ENCODE peak calls at places on chromosomes 13 and 19, in five cellular contexts. One of them, this sample, is unnamed.

GRCh38 chr19:16571283-16571682 is 932 bp downstream of the SLC35E1 start:
- DNase-seq in Daoy: peak; percentile 70
- DNase-seq in T-helper 9 cell: no peak
- DNase-seq in naive thymus-derived CD8-positive, alpha-beta T cell: no peak
- DNase-seq in RWPE1: peak; percentile 41
- DNase-seq in this sample: no peak

GRCh38 chr13:31797154-31797775 is 57.9 kb downstream of the RXFP2 start:
- DNase-seq in Daoy: peak; percentile 10
- DNase-seq in T-helper 9 cell: no peak
- DNase-seq in naive thymus-derived CD8-positive, alpha-beta T cell: no peak
- DNase-seq in RWPE1: peak; percentile 36
- DNase-seq in this sample: no peak

GRCh38 chr13:79937311-79938243 is 403.3 kb downstream of the SPRY2 start:
- DNase-seq in Daoy: no peak
- DNase-seq in T-helper 9 cell: no peak
- DNase-seq in naive thymus-derived CD8-positive, alpha-beta T cell: no peak
- DNase-seq in RWPE1: no peak
- DNase-seq in this sample: no peak

GRCh38 chr19:47020992-47021496 is 1.4 kb downstream of the NPAS1 start:
- DNase-seq in Daoy: no peak
- DNase-seq in T-helper 9 cell: no peak
- DNase-seq in naive thymus-derived CD8-positive, alpha-beta T cell: no peak
- DNase-seq in RWPE1: no peak
- DNase-seq in this sample: no peak

GRCh38 chr13:100588350-100589177 is at the start of gene GGACT:
- DNase-seq in Daoy: peak; percentile 75
- DNase-seq in T-helper 9 cell: peak; percentile 82
- DNase-seq in naive thymus-derived CD8-positive, alpha-beta T cell: peak; percentile 86
- DNase-seq in RWPE1: peak; percentile 59
- DNase-seq in this sample: peak; percentile 82

GRCh38 chr19:5002143-5002542 is 33.2 kb downstream of the KDM4B start:
- DNase-seq in Daoy: peak; percentile 70
- DNase-seq in T-helper 9 cell: no peak
- DNase-seq in naive thymus-derived CD8-positive, alpha-beta T cell: no peak
- DNase-seq in RWPE1: no peak
- DNase-seq in this sample: no peak

GRCh38 chr19:11535792-11536595 is 2.7 kb upstream of the CNN1 start:
- DNase-seq in Daoy: peak; percentile 94
- DNase-seq in T-helper 9 cell: peak; percentile 82
- DNase-seq in naive thymus-derived CD8-positive, alpha-beta T cell: peak; percentile 83
- DNase-seq in RWPE1: peak; percentile 94
- DNase-seq in this sample: peak; percentile 78

GRCh38 chr13:30792257-30793000 is 57.1 kb downstream of the ALOX5AP start:
- DNase-seq in Daoy: peak; percentile 92
- DNase-seq in T-helper 9 cell: no peak
- DNase-seq in naive thymus-derived CD8-positive, alpha-beta T cell: no peak
- DNase-seq in RWPE1: peak; percentile 91
- DNase-seq in this sample: no peak

GRCh38 chr13:77896536-77896935 is 22.1 kb downstream of the EDNRB start:
- DNase-seq in Daoy: no peak
- DNase-seq in T-helper 9 cell: no peak
- DNase-seq in naive thymus-derived CD8-positive, alpha-beta T cell: no peak
- DNase-seq in RWPE1: no peak
- DNase-seq in this sample: no peak

GRCh38 chr13:98143601-98144500 is 957 bp downstream of the FARP1 start:
- DNase-seq in Daoy: peak; percentile 37
- DNase-seq in T-helper 9 cell: no peak
- DNase-seq in naive thymus-derived CD8-positive, alpha-beta T cell: no peak
- DNase-seq in RWPE1: peak; percentile 21
- DNase-seq in this sample: no peak

GRCh38 chr13:23681253-23681652 is 111.0 kb downstream of the TNFRSF19 start:
- DNase-seq in Daoy: no peak
- DNase-seq in T-helper 9 cell: no peak
- DNase-seq in naive thymus-derived CD8-positive, alpha-beta T cell: no peak
- DNase-seq in RWPE1: no peak
- DNase-seq in this sample: no peak

GRCh38 chr19:31164666-31165265 is 184.5 kb downstream of the TSHZ3 start:
- DNase-seq in Daoy: no peak
- DNase-seq in T-helper 9 cell: no peak
- DNase-seq in naive thymus-derived CD8-positive, alpha-beta T cell: no peak
- DNase-seq in RWPE1: no peak
- DNase-seq in this sample: no peak

GRCh38 chr13:23289917-23290357 is 109.2 kb downstream of the SGCG start:
- DNase-seq in Daoy: peak; percentile 2
- DNase-seq in T-helper 9 cell: no peak
- DNase-seq in naive thymus-derived CD8-positive, alpha-beta T cell: no peak
- DNase-seq in RWPE1: peak; percentile 63
- DNase-seq in this sample: no peak

GRCh38 chr19:48772503-48772953 is 17.2 kb downstream of the FGF21 start:
- DNase-seq in Daoy: no peak
- DNase-seq in T-helper 9 cell: no peak
- DNase-seq in naive thymus-derived CD8-positive, alpha-beta T cell: no peak
- DNase-seq in RWPE1: no peak
- DNase-seq in this sample: no peak

GRCh38 chr19:3606174-3606689 is 443 bp downstream of the TBXA2R start:
- DNase-seq in Daoy: peak; percentile 41
- DNase-seq in T-helper 9 cell: no peak
- DNase-seq in naive thymus-derived CD8-positive, alpha-beta T cell: peak; percentile 49
- DNase-seq in RWPE1: no peak
- DNase-seq in this sample: peak; percentile 41

GRCh38 chr13:80306573-80306972 is 34.4 kb downstream of the SPRY2 start:
- DNase-seq in Daoy: no peak
- DNase-seq in T-helper 9 cell: no peak
- DNase-seq in naive thymus-derived CD8-positive, alpha-beta T cell: no peak
- DNase-seq in RWPE1: no peak
- DNase-seq in this sample: no peak

GRCh38 chr13:98322091-98322718 is 145.1 kb upstream of the RNF113B start:
- DNase-seq in Daoy: no peak
- DNase-seq in T-helper 9 cell: no peak
- DNase-seq in naive thymus-derived CD8-positive, alpha-beta T cell: no peak
- DNase-seq in RWPE1: no peak
- DNase-seq in this sample: no peak

GRCh38 chr19:7843521-7843920 is 13.5 kb downstream of the EVI5L start:
- DNase-seq in Daoy: no peak
- DNase-seq in T-helper 9 cell: no peak
- DNase-seq in naive thymus-derived CD8-positive, alpha-beta T cell: no peak
- DNase-seq in RWPE1: no peak
- DNase-seq in this sample: no peak

GRCh38 chr13:47218611-47219010 is 321.8 kb upstream of the HTR2A start:
- DNase-seq in Daoy: no peak
- DNase-seq in T-helper 9 cell: no peak
- DNase-seq in naive thymus-derived CD8-positive, alpha-beta T cell: no peak
- DNase-seq in RWPE1: no peak
- DNase-seq in this sample: no peak

GRCh38 chr13:49733181-49733951 is 42.1 kb upstream of the EBPL start:
- DNase-seq in Daoy: no peak
- DNase-seq in T-helper 9 cell: no peak
- DNase-seq in naive thymus-derived CD8-positive, alpha-beta T cell: no peak
- DNase-seq in RWPE1: no peak
- DNase-seq in this sample: no peak

GRCh38 chr13:44106231-44107152 is 226.8 kb downstream of the LACC1 start:
- DNase-seq in Daoy: no peak
- DNase-seq in T-helper 9 cell: no peak
- DNase-seq in naive thymus-derived CD8-positive, alpha-beta T cell: no peak
- DNase-seq in RWPE1: no peak
- DNase-seq in this sample: no peak

GRCh38 chr19:58519087-58519354 is 589 bp downstream of the ZBTB45 start:
- DNase-seq in Daoy: peak; percentile 82
- DNase-seq in T-helper 9 cell: peak; percentile 39
- DNase-seq in naive thymus-derived CD8-positive, alpha-beta T cell: peak; percentile 32
- DNase-seq in RWPE1: peak; percentile 75
- DNase-seq in this sample: peak; percentile 44

GRCh38 chr19:35262101-35262761 is 6.5 kb upstream of the USF2 start:
- DNase-seq in Daoy: peak; percentile 14
- DNase-seq in T-helper 9 cell: no peak
- DNase-seq in naive thymus-derived CD8-positive, alpha-beta T cell: no peak
- DNase-seq in RWPE1: no peak
- DNase-seq in this sample: no peak

GRCh38 chr19:1082165-1082927 is 12.8 kb downstream of the POLR2E start:
- DNase-seq in Daoy: peak; percentile 73
- DNase-seq in T-helper 9 cell: peak; percentile 79
- DNase-seq in naive thymus-derived CD8-positive, alpha-beta T cell: peak; percentile 97
- DNase-seq in RWPE1: peak; percentile 95
- DNase-seq in this sample: peak; percentile 50

GRCh38 chr13:71865858-71866172 is 1.2 kb downstream of the DACH1 start:
- DNase-seq in Daoy: no peak
- DNase-seq in T-helper 9 cell: no peak
- DNase-seq in naive thymus-derived CD8-positive, alpha-beta T cell: no peak
- DNase-seq in RWPE1: no peak
- DNase-seq in this sample: no peak

GRCh38 chr19:55179570-55180484 is at the start of gene SYT5:
- DNase-seq in Daoy: peak; percentile 58
- DNase-seq in T-helper 9 cell: peak; percentile 58
- DNase-seq in naive thymus-derived CD8-positive, alpha-beta T cell: peak; percentile 76
- DNase-seq in RWPE1: peak; percentile 75
- DNase-seq in this sample: peak; percentile 52

GRCh38 chr13:45781553-45782326 is 69.8 kb downstream of the SIAH3 start:
- DNase-seq in Daoy: peak; percentile 53
- DNase-seq in T-helper 9 cell: no peak
- DNase-seq in naive thymus-derived CD8-positive, alpha-beta T cell: no peak
- DNase-seq in RWPE1: peak; percentile 64
- DNase-seq in this sample: no peak